ENCODE peak calls at places on chromosome 4, in seven cellular contexts. One of them, this sample, is unnamed. For H3K36me3, the result is how much of the 10 kb centered on the place peaks cover.

GRCh38 chr4:145130788-145131398 is 32.8 kb downstream of the ABCE1 start:
- DNase-seq in PC-3: peak
- DNase-seq in HepG2: no peak
- DNase-seq in IMR-90: peak
- DNase-seq in hepatocyte: no peak
- DNase-seq in heart left ventricle: no peak
- DNase-seq in breast epithelium: no peak
- DNase-seq in this sample: no peak

GRCh38 chr4:125043453-125043852 is 271.3 kb upstream of the FAT4 start:
- DNase-seq in IMR-90: no peak
- DNase-seq in PC-3: no peak
- DNase-seq in hepatocyte: no peak
- DNase-seq in heart left ventricle: no peak
- DNase-seq in HepG2: no peak
- DNase-seq in breast epithelium: no peak
- DNase-seq in this sample: no peak

GRCh38 chr4:25826074-25826752 is 36.6 kb downstream of the SEL1L3 start:
- DNase-seq in HepG2: no peak
- DNase-seq in IMR-90: no peak
- DNase-seq in hepatocyte: no peak
- DNase-seq in breast epithelium: no peak
- DNase-seq in heart left ventricle: no peak
- DNase-seq in PC-3: no peak
- DNase-seq in this sample: no peak

GRCh38 chr4:74114234-74114633 is 15.2 kb upstream of the CXCL2 start:
- DNase-seq in hepatocyte: no peak
- DNase-seq in PC-3: peak
- DNase-seq in HepG2: no peak
- DNase-seq in IMR-90: peak
- DNase-seq in breast epithelium: peak
- DNase-seq in heart left ventricle: no peak
- DNase-seq in this sample: no peak

GRCh38 chr4:26993541-26993940 is 132.9 kb downstream of the STIM2 start:
- DNase-seq in hepatocyte: no peak
- DNase-seq in HepG2: no peak
- DNase-seq in heart left ventricle: no peak
- DNase-seq in IMR-90: peak
- DNase-seq in PC-3: no peak
- DNase-seq in breast epithelium: no peak
- DNase-seq in this sample: no peak

GRCh38 chr4:188332265-188332664 is 193.0 kb downstream of the TRIML1 start:
- DNase-seq in heart left ventricle: no peak
- DNase-seq in PC-3: no peak
- DNase-seq in HepG2: no peak
- DNase-seq in IMR-90: no peak
- DNase-seq in hepatocyte: no peak
- DNase-seq in breast epithelium: no peak
- DNase-seq in this sample: no peak

GRCh38 chr4:46645092-46645491 is 255.2 kb upstream of the GABRA2 start:
- DNase-seq in hepatocyte: no peak
- DNase-seq in PC-3: no peak
- DNase-seq in IMR-90: no peak
- DNase-seq in breast epithelium: no peak
- DNase-seq in HepG2: no peak
- DNase-seq in heart left ventricle: no peak
- DNase-seq in this sample: no peak

GRCh38 chr4:186700746-186701145 is 22.9 kb downstream of the FAT1 start:
- DNase-seq in hepatocyte: no peak
- DNase-seq in PC-3: peak
- DNase-seq in IMR-90: peak
- DNase-seq in breast epithelium: peak
- DNase-seq in HepG2: no peak
- DNase-seq in heart left ventricle: peak
- DNase-seq in this sample: no peak

GRCh38 chr4:78766026-78766425 is 10.1 kb upstream of the BMP2K start:
- DNase-seq in hepatocyte: no peak
- DNase-seq in heart left ventricle: no peak
- DNase-seq in PC-3: no peak
- DNase-seq in HepG2: no peak
- DNase-seq in IMR-90: peak
- DNase-seq in breast epithelium: no peak
- DNase-seq in this sample: no peak

GRCh38 chr4:184039963-184040383 is 134.9 kb downstream of the STOX2 start:
- DNase-seq in PC-3: no peak
- DNase-seq in hepatocyte: no peak
- DNase-seq in heart left ventricle: peak
- DNase-seq in breast epithelium: no peak
- DNase-seq in IMR-90: no peak
- DNase-seq in HepG2: no peak
- DNase-seq in this sample: no peak

GRCh38 chr4:48047421-48047844 is 30.9 kb downstream of the NIPAL1 start:
- DNase-seq in IMR-90: no peak
- DNase-seq in PC-3: no peak
- DNase-seq in hepatocyte: no peak
- DNase-seq in breast epithelium: no peak
- DNase-seq in heart left ventricle: no peak
- DNase-seq in HepG2: no peak
- DNase-seq in this sample: no peak

GRCh38 chr4:184787766-184788503 is 37.8 kb downstream of the ACSL1 start:
- DNase-seq in HepG2: no peak
- DNase-seq in IMR-90: no peak
- DNase-seq in PC-3: no peak
- DNase-seq in breast epithelium: no peak
- DNase-seq in hepatocyte: no peak
- DNase-seq in heart left ventricle: no peak
- DNase-seq in this sample: no peak

GRCh38 chr4:14871676-14872430 is 130.4 kb upstream of the CPEB2 start:
- DNase-seq in breast epithelium: no peak
- DNase-seq in HepG2: peak
- DNase-seq in PC-3: peak
- DNase-seq in hepatocyte: no peak
- DNase-seq in IMR-90: no peak
- DNase-seq in heart left ventricle: no peak
- DNase-seq in this sample: no peak

GRCh38 chr4:53510981-53511380 is 80.3 kb downstream of the LNX1 start:
- DNase-seq in heart left ventricle: no peak
- DNase-seq in breast epithelium: no peak
- DNase-seq in PC-3: no peak
- DNase-seq in IMR-90: peak
- DNase-seq in hepatocyte: no peak
- DNase-seq in HepG2: no peak
- DNase-seq in this sample: no peak

GRCh38 chr4:140756292-140757219 is at the start of gene TBC1D9:
- DNase-seq in PC-3: peak
- DNase-seq in HepG2: peak
- DNase-seq in breast epithelium: peak
- DNase-seq in heart left ventricle: peak
- DNase-seq in hepatocyte: peak
- DNase-seq in IMR-90: peak
- DNase-seq in this sample: peak

GRCh38 chr4:158811704-158812103 is 42.9 kb downstream of the FNIP2 start:
- DNase-seq in hepatocyte: no peak
- DNase-seq in HepG2: no peak
- DNase-seq in PC-3: peak
- DNase-seq in heart left ventricle: no peak
- DNase-seq in breast epithelium: no peak
- DNase-seq in IMR-90: no peak
- DNase-seq in this sample: no peak

DNA sequence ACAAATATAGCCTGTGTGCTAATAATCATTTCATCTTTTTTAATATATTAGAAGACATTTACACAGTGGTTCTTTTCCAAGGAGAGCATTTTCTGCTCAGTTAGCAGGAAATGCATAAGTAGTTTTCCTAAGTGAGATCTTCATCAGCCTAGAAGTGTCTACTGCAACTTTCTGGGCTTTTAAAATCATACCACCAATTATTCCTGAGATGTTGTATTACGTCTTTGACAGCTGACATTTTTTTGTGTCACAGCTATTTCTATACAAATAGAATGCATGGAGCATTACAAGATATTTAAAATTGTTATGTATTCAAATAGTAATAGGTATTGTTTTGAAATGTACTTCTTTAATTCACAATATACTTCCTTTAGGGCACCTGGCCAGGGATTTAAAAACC is 158.0 kb downstream of the GRID2 start:
- DNase-seq in heart left ventricle: no peak
- DNase-seq in HepG2: no peak
- DNase-seq in hepatocyte: no peak
- DNase-seq in IMR-90: no peak
- DNase-seq in breast epithelium: no peak
- DNase-seq in PC-3: no peak
- DNase-seq in this sample: no peak
- H3K4me3 ChIP-seq in heart left ventricle: no peak
- H3K4me3 ChIP-seq in HepG2: no peak
- H3K4me3 ChIP-seq in hepatocyte: no peak
- H3K4me3 ChIP-seq in IMR-90: no peak
- H3K4me3 ChIP-seq in breast epithelium: no peak
- H3K4me3 ChIP-seq in PC-3: no peak
- H3K4me3 ChIP-seq in this sample: no peak

DNA sequence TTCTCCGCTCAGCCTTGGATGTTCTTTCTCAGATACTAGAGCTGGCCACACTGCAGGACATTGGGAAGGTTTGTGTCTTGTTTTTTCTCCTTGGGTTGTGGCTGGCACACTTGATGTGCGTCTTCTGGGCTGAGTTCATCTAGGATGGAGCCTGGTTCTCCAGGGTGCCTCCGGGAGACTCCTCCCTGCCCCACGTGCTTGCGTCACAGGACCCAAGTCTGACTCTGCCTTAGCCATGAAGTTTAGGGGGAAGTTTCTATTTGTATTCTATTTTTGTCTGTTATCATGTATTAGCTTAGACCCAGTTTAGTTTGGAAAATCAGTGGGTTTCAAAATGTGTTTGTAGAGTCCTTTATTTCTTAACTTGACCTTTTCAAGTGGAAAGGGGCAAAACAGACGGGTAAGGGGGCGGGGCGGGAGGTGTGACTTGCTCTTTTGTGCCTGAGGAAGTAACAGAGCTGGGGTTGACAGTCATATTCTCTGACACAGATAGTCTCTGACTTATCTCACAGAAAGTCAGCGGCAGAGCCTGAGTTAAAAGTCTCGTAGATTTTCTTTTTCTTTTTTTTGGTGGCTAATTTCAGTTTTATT is 85.9 kb downstream of the HTT start:
- DNase-seq in breast epithelium: no peak
- DNase-seq in PC-3: no peak
- DNase-seq in IMR-90: no peak
- DNase-seq in hepatocyte: no peak
- DNase-seq in heart left ventricle: no peak
- DNase-seq in HepG2: no peak
- DNase-seq in this sample: no peak
- H3K36me3 ChIP-seq in breast epithelium: under half
- H3K36me3 ChIP-seq in PC-3: under half
- H3K36me3 ChIP-seq in IMR-90: under half
- H3K36me3 ChIP-seq in hepatocyte: under half
- H3K36me3 ChIP-seq in heart left ventricle: under half
- H3K36me3 ChIP-seq in HepG2: under half
- H3K36me3 ChIP-seq in this sample: under half

DNA sequence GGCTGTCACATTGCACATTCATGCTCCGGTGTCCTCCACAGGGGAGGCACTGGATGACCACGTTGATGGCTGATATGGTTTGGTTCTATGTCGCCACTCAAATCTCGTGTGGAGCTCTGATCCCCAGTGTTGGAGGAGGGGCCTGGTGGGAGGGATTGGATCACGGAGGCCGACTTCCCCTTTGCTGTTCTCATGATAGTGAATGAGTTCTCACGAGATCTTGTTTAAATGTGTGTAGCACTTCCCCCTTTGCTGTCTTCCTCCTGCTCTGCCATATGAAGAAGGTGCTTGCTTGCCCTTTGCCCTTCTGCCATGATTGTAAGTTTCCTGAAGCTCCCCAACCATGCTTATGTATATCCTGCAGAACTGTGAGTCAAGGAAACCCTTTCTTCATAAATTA is 22.3 kb upstream of the NAT8L start:
- DNase-seq in HepG2: no peak
- DNase-seq in hepatocyte: no peak
- DNase-seq in PC-3: no peak
- DNase-seq in breast epithelium: no peak
- DNase-seq in IMR-90: no peak
- DNase-seq in heart left ventricle: no peak
- DNase-seq in this sample: no peak
- H3K27ac ChIP-seq in HepG2: no peak
- H3K27ac ChIP-seq in hepatocyte: peak
- H3K27ac ChIP-seq in PC-3: no peak
- H3K27ac ChIP-seq in breast epithelium: no peak
- H3K27ac ChIP-seq in IMR-90: no peak
- H3K27ac ChIP-seq in heart left ventricle: no peak
- H3K27ac ChIP-seq in this sample: no peak

GRCh38 chr4:1863297-1864033 is 7.5 kb upstream of the LETM1 start:
- DNase-seq in HepG2: peak
- DNase-seq in hepatocyte: peak
- DNase-seq in breast epithelium: no peak
- DNase-seq in PC-3: no peak
- DNase-seq in heart left ventricle: no peak
- DNase-seq in IMR-90: no peak
- DNase-seq in this sample: no peak

GRCh38 chr4:1864076-1865008 is 6.9 kb upstream of the NSD2 start:
- DNase-seq in hepatocyte: peak
- DNase-seq in IMR-90: no peak
- DNase-seq in breast epithelium: no peak
- DNase-seq in HepG2: no peak
- DNase-seq in PC-3: no peak
- DNase-seq in heart left ventricle: no peak
- DNase-seq in this sample: no peak

GRCh38 chr4:1862961-1863296 is 7.0 kb upstream of the LETM1 start:
- DNase-seq in hepatocyte: no peak
- DNase-seq in HepG2: no peak
- DNase-seq in heart left ventricle: no peak
- DNase-seq in PC-3: no peak
- DNase-seq in breast epithelium: no peak
- DNase-seq in IMR-90: no peak
- DNase-seq in this sample: no peak

GRCh38 chr4:1859389-1859753 is 3.4 kb upstream of the LETM1 start:
- DNase-seq in heart left ventricle: no peak
- DNase-seq in PC-3: no peak
- DNase-seq in HepG2: no peak
- DNase-seq in hepatocyte: peak
- DNase-seq in breast epithelium: no peak
- DNase-seq in IMR-90: no peak
- DNase-seq in this sample: no peak

DNA sequence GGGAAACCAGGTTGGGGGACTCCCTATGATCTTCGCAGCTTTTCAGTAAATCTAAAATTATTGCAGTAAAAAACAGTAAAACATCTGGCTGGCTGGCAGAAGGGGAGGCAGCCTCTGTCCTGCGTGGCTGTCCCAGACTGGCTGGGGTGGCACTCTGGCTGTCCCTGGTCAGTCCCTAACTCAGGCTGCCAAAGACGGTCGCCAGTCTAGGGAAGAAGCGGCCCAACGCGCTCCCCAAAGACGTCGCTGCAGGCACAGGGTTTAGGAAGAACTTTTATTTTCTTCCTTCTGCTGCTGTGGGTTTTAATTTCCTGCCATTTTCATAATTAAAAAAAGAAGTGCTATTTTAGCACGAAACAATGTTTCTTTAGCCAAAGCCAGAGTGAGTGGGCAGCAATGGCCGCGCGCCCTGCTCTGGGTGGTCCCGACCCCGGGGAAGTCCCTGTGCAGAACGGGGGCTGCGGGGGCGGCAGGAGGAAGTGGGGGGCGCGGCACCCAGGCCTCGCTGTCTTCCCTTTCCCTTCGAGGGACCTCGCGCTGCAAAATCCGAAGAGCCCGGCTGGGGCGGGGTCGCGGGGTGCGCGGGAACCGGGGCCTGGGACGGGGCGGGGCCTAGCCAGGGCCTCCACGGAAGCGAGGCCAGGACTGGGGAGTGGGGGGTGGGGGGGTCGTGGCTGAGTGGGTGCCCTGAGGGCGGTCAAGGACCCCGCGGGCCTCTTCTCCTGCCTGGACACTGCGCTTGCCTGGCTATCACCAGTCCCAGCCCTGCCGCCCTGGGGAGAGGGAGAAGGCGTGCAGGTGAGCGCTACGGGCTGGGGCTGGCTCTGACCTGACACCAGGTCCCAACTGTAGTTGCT is 6.3 kb upstream of the LETM1 start:
- DNase-seq in PC-3: no peak
- DNase-seq in heart left ventricle: no peak
- DNase-seq in HepG2: no peak
- DNase-seq in hepatocyte: peak
- DNase-seq in IMR-90: no peak
- DNase-seq in breast epithelium: no peak
- DNase-seq in this sample: no peak
- H3K4me3 ChIP-seq in PC-3: no peak
- H3K4me3 ChIP-seq in heart left ventricle: peak
- H3K4me3 ChIP-seq in HepG2: peak
- H3K4me3 ChIP-seq in hepatocyte: no peak
- H3K4me3 ChIP-seq in IMR-90: no peak
- H3K4me3 ChIP-seq in breast epithelium: peak
- H3K4me3 ChIP-seq in this sample: no peak

This sample was measured in SJSA1.